ENCODE peak calls at places on chromosomes 6 and 20, in seven cellular contexts. B, X, L, H, S, J and O are unnamed samples.

GRCh38 chr6:17901493-17901892 is 85.9 kb downstream of the KIF13A start:
- DNase-seq in S (no peak), X (no peak), H (no peak), B (no peak), L (no peak), J (no peak), O (no peak)

GRCh38 chr6:81933648-81934047 is 181.2 kb upstream of the TENT5A start:
- DNase-seq in H (no peak), J (no peak), X (no peak), B (no peak), S (no peak), L (no peak), O (no peak)

GRCh38 chr6:143678980-143679379 is 1.2 kb downstream of the PHACTR2 start:
- DNase-seq in S (no peak), X (no peak), H (no peak), L (no peak), B (no peak), J (no peak), O (no peak)

GRCh38 chr6:117506180-117506835 is 23.8 kb downstream of the DCBLD1 start:
- DNase-seq in S (peak), J (no peak), X (no peak), L (peak), H (no peak), B (no peak), O (peak)

GRCh38 chr6:43060034-43060754 is 763 bp downstream of the KLC4 start:
- DNase-seq in X (no peak), H (peak), J (no peak), L (no peak), S (no peak), B (no peak), O (peak)

GRCh38 chr6:36336779-36337194 is at the start of gene BNIP5:
- DNase-seq in H (no peak), B (no peak), L (no peak), X (no peak), S (no peak), J (no peak), O (no peak)

GRCh38 chr20:62523473-62524203 is 47.8 kb upstream of the GATA5 start:
- DNase-seq in H (no peak), X (no peak), J (no peak), L (no peak), B (no peak), S (no peak), O (peak)

GRCh38 chr20:45103072-45103471 is 2.1 kb upstream of the KCNS1 start:
- DNase-seq in H (no peak), S (no peak), L (no peak), X (no peak), B (no peak), J (no peak), O (no peak)

GRCh38 chr6:144585217-144585814 is 300.2 kb downstream of the UTRN start:
- DNase-seq in J (peak), L (peak), X (peak), H (peak), S (peak), B (no peak), O (peak)

GRCh38 chr20:3744806-3745685 is 12.6 kb downstream of the HSPA12B start:
- DNase-seq in X (no peak), B (no peak), J (no peak), S (peak), L (no peak), H (no peak), O (peak)

GRCh38 chr6:57284056-57284455 is 33.4 kb upstream of the PRIM2 start:
- DNase-seq in H (no peak), L (no peak), B (peak), X (no peak), S (peak), J (no peak), O (no peak)

GRCh38 chr6:25277857-25278256 is 1.3 kb upstream of the CARMIL1 start:
- DNase-seq in L (no peak), B (no peak), X (no peak), S (no peak), H (no peak), J (no peak), O (no peak)

GRCh38 chr6:7617954-7618764 is 28.2 kb downstream of the SNRNP48 start:
- DNase-seq in X (peak), S (peak), H (peak), L (peak), B (peak), J (no peak), O (peak)